ENCODE peak calls at places on chromosome 5, in four cellular contexts. P is bronchial epithelial cell, F is hippocampal formation, O is NCI-H1092. Q is an unnamed sample.

GRCh38 chr5:95670568-95670967 is 12.2 kb downstream of the SPATA9 start:
- DNase-seq in F (no peak), P (no peak), O (no peak), Q (no peak)

GRCh38 chr5:108528655-108529054 is 146.8 kb upstream of the FBXL17 start:
- DNase-seq in F (no peak), O (no peak), P (no peak), Q (no peak)

GRCh38 chr5:115842089-115842881 is 550 bp downstream of the AP3S1 start:
- DNase-seq in O (peak), F (peak), P (no peak), Q (no peak)

GRCh38 chr5:89067362-89067761 is 184.4 kb upstream of the MEF2C start:
- DNase-seq in P (no peak), F (no peak), O (no peak), Q (no peak)

GRCh38 chr5:53167836-53168235 is 58.3 kb upstream of the MOCS2 start:
- DNase-seq in P (no peak), F (no peak), O (no peak), Q (no peak)

GRCh38 chr5:111929261-111929660 is 172.3 kb upstream of the NREP start:
- DNase-seq in F (no peak), O (no peak), P (no peak), Q (no peak)

GRCh38 chr5:29337030-29337429 is 1856.5 kb upstream of the CDH6 start:
- DNase-seq in P (no peak), O (no peak), F (no peak), Q (no peak)

GRCh38 chr5:72307968-72308852 is 11.8 kb downstream of the MRPS27 start:
- DNase-seq in F (peak), P (peak), O (peak), Q (peak)

GRCh38 chr5:157455057-157455456 is 5.0 kb upstream of the NIPAL4 start:
- DNase-seq in F (no peak), P (no peak), O (no peak), Q (no peak)

GRCh38 chr5:178438746-178439260 is 151.4 kb downstream of the COL23A1 start:
- DNase-seq in P (peak), O (no peak), F (no peak), Q (no peak)

GRCh38 chr5:179699640-179700298 is 1.0 kb downstream of the CANX start:
- DNase-seq in P (peak), O (no peak), F (no peak), Q (no peak)

GRCh38 chr5:72156921-72157320 is 49.6 kb downstream of the MAP1B start:
- DNase-seq in O (no peak), P (peak), F (no peak), Q (peak)